ENCODE peak calls at places on chromosomes 4 and X, in eight cellular contexts. L is mesenchymal stem cell; B is central memory CD4-positive, alpha-beta T cell; X is NCI-H2029 treated with DMSO at 0.1 percent for 48 hours; N is hypothalamus; A is nucleus accumbens; K is mucosa of gallbladder; W is kidney. H is an unnamed sample.

GRCh38 chr4:39987505-39987904 is 9.8 kb upstream of the PDS5A start:
- DNase-seq in L (no peak), B (no peak), X (no peak), N (no peak), A (no peak), K (no peak), W (no peak), H (no peak)

GRCh38 chrX:30283456-30284200 is 25.6 kb downstream of the NR0B1 start:
- DNase-seq in L (peak), B (no peak), X (no peak), N (no peak), A (no peak), K (no peak), W (no peak), H (no peak)

GRCh38 chrX:16695079-16695676 is 17.3 kb downstream of the CTPS2 start:
- DNase-seq in L (peak), B (peak), X (no peak), N (peak), A (peak), K (peak), W (no peak), H (peak)

GRCh38 chr4:75031746-75032145 is 98.8 kb downstream of the PARM1 start:
- DNase-seq in L (no peak), B (no peak), X (no peak), N (no peak), A (no peak), K (no peak), W (no peak), H (no peak)

GRCh38 chrX:24146283-24146865 is 3.2 kb upstream of the ZFX start:
- DNase-seq in L (peak), B (no peak), X (no peak), N (no peak), A (no peak), K (no peak), W (no peak), H (no peak)

GRCh38 chrX:103584606-103585005 is 709 bp upstream of the TCEAL4 start:
- DNase-seq in L (no peak), B (no peak), X (no peak), N (no peak), A (no peak), K (no peak), W (no peak), H (no peak)

GRCh38 chr4:122766353-122766705 is 33.8 kb downstream of the BBS12 start:
- DNase-seq in L (no peak), B (no peak), X (no peak), N (no peak), A (no peak), K (no peak), W (no peak), H (no peak)

GRCh38 chrX:24259544-24260240 is 54.2 kb downstream of the SUPT20HL2 start:
- DNase-seq in L (peak), B (no peak), X (peak), N (peak), A (peak), K (peak), W (no peak), H (no peak)

GRCh38 chr4:176894498-176894897 is 101.8 kb upstream of the VEGFC start:
- DNase-seq in L (no peak), B (no peak), X (no peak), N (no peak), A (no peak), K (no peak), W (no peak), H (no peak)

GRCh38 chr4:150098214-150098613 is 20.0 kb downstream of the DCLK2 start:
- DNase-seq in L (peak), B (no peak), X (no peak), N (no peak), A (no peak), K (no peak), W (no peak), H (no peak)

GRCh38 chrX:4263005-4263404 is 549.6 kb upstream of the PRKX start:
- DNase-seq in L (no peak), B (no peak), X (no peak), N (no peak), A (no peak), K (no peak), W (no peak), H (no peak)

GRCh38 chr4:143616771-143617170 is 83.7 kb downstream of the FREM3 start:
- DNase-seq in L (no peak), B (no peak), X (no peak), N (no peak), A (no peak), K (no peak), W (no peak), H (no peak)

GRCh38 chr4:158353541-158354304 is 143.4 kb downstream of the TMEM144 start:
- DNase-seq in L (no peak), B (no peak), X (no peak), N (no peak), A (no peak), K (no peak), W (no peak), H (no peak)

GRCh38 chr4:177448850-177449249 is 6.6 kb upstream of the AGA start:
- DNase-seq in L (peak), B (no peak), X (no peak), N (no peak), A (no peak), K (no peak), W (no peak), H (no peak)

GRCh38 chr4:88522702-88523324 is 763 bp downstream of the PYURF start:
- DNase-seq in L (peak), B (peak), X (no peak), N (peak), A (peak), K (peak), W (peak), H (no peak)

GRCh38 chr4:55359397-55359916 is 13.4 kb downstream of the SRD5A3 start:
- DNase-seq in L (no peak), B (no peak), X (no peak), N (no peak), A (no peak), K (no peak), W (no peak), H (no peak)

GRCh38 chr4:169225058-169225751 is 45.6 kb downstream of the SH3RF1 start:
- DNase-seq in L (peak), B (no peak), X (no peak), N (no peak), A (no peak), K (no peak), W (no peak), H (no peak)

GRCh38 chr4:81736324-81736723 is 264.6 kb upstream of the RASGEF1B start:
- DNase-seq in L (no peak), B (no peak), X (no peak), N (no peak), A (no peak), K (no peak), W (no peak), H (no peak)

GRCh38 chr4:85994576-85994975 is 365.3 kb downstream of the MAPK10 start:
- DNase-seq in L (no peak), B (no peak), X (no peak), N (no peak), A (no peak), K (no peak), W (no peak), H (no peak)

GRCh38 chr4:105179539-105180401 is 33.1 kb downstream of the TET2 start:
- DNase-seq in L (peak), B (no peak), X (no peak), N (no peak), A (no peak), K (peak), W (no peak), H (no peak)

GRCh38 chrX:148500428-148501120 is at the start of gene AFF2:
- DNase-seq in L (peak), B (peak), X (no peak), N (no peak), A (peak), K (no peak), W (peak), H (peak)

GRCh38 chrX:29858714-29859113 is 356.6 kb upstream of the MAGEB2 start:
- DNase-seq in L (no peak), B (no peak), X (no peak), N (no peak), A (no peak), K (no peak), W (no peak), H (no peak)

GRCh38 chr4:48906283-48907173 is at the start of gene OCIAD2:
- DNase-seq in L (peak), B (peak), X (peak), N (peak), A (peak), K (peak), W (peak), H (peak)

H was measured in stimulated activated CD8-positive, alpha-beta memory T cell treated with anti-CD3 and anti-CD28 coated beads, Interleukin-4, amount 100 ng/mL, for 24 hours.